ENCODE peak calls at places on chromosomes 7 and 10, in eight cellular contexts. R is left ventricle myocardium inferior, B is MM.1S, D is heart right ventricle, S is Panc1, O is HCT116, V is IMR-90, I is cardiac muscle cell. H is an unnamed sample.

GRCh38 chr10:99497343-99498025 is 35.3 kb upstream of the NKX2-3 start:
- DNase-seq in R (no peak), B (no peak), D (no peak), S (no peak), O (no peak), V (no peak), I (peak; percentile 47), H (no peak)

GRCh38 chr10:59387951-59388431 is 25.6 kb upstream of the FAM13C start:
- DNase-seq in R (no peak), B (no peak), D (no peak), S (no peak), O (no peak), V (peak; percentile 90), I (no peak), H (no peak)

GRCh38 chr7:148540041-148540738 is 50.4 kb upstream of the C7orf33 start:
- DNase-seq in R (peak; percentile 65), B (no peak), D (peak; percentile 54), S (peak; percentile 20), O (peak; percentile 4), V (peak; percentile 59), I (no peak), H (no peak)

GRCh38 chr7:45384499-45384898 is 189.7 kb upstream of the ADCY1 start:
- DNase-seq in R (no peak), B (no peak), D (no peak), S (no peak), O (no peak), V (peak; percentile 14), I (no peak), H (no peak)

GRCh38 chr10:90847436-90847835 is 10.4 kb downstream of the HTR7 start:
- DNase-seq in R (no peak), B (no peak), D (no peak), S (no peak), O (peak; percentile 71), V (peak; percentile 37), I (no peak), H (no peak)

GRCh38 chr7:117982071-117983055 is 109.1 kb upstream of the CTTNBP2 start:
- DNase-seq in R (no peak), B (no peak), D (no peak), S (no peak), O (no peak), V (no peak), I (no peak), H (no peak)

GRCh38 chr7:87797798-87798403 is 78.3 kb downstream of the SLC25A40 start:
- DNase-seq in R (no peak), B (peak; percentile 63), D (no peak), S (peak; percentile 58), O (peak; percentile 35), V (peak; percentile 47), I (peak; percentile 45), H (no peak)

GRCh38 chr7:51187941-51188340 is 128.7 kb downstream of the COBL start:
- DNase-seq in R (peak; percentile 32), B (no peak), D (peak; percentile 47), S (no peak), O (no peak), V (no peak), I (peak; percentile 72), H (no peak)

GRCh38 chr10:124612611-124613498 is 131.3 kb downstream of the FAM53B start:
- DNase-seq in R (no peak), B (no peak), D (peak; percentile 34), S (no peak), O (peak; percentile 13), V (peak; percentile 15), I (peak; percentile 58), H (no peak)

GRCh38 chr10:100027416-100027815 is 17.7 kb upstream of the DNMBP start:
- DNase-seq in R (no peak), B (no peak), D (no peak), S (no peak), O (no peak), V (no peak), I (no peak), H (no peak)

GRCh38 chr7:78279035-78279434 is 480.5 kb downstream of the PHTF2 start:
- DNase-seq in R (no peak), B (no peak), D (no peak), S (peak; percentile 63), O (no peak), V (peak; percentile 91), I (no peak), H (no peak)

GRCh38 chr10:46285300-46285699 is 1.5 kb upstream of the ANTXRL start:
- DNase-seq in R (no peak), B (no peak), D (no peak), S (no peak), O (no peak), V (no peak), I (no peak), H (no peak)
- H3K27ac ChIP-seq in R (no peak overlapping the region), B (no peak overlapping the region), D (no peak overlapping the region), S (peak overlapping the region; percentile 85), O (no peak overlapping the region), V (no peak overlapping the region), I (no peak overlapping the region), H (no peak overlapping the region)

DNA sequence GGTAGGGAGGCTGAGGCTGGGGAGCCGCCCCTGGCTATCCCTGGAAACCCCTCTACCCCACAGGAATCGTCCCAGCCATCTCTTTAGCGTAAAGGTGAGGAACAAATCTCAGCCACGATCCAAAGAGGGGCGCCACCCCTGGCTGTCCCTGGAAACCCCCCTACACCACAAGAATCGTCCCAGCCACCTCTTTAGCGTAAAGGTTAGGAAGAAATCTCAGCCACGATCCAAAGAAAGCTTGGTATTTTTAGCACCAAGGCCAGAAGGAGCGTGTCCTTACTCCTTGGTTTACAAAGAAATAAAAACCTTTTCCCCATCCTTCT is 757 bp upstream of the TSPAN14 start:
- DNase-seq in R (no peak), B (no peak), D (no peak), S (no peak), O (no peak), V (no peak), I (no peak), H (no peak)
- TF ChIP-seq CTCF in R (no peak), B (no peak), D (no peak), S (no peak), O (no peak), V (no peak), I (no peak), H (no peak)

GRCh38 chr7:76217942-76218566 is 16.4 kb downstream of the SRRM3 start:
- DNase-seq in R (no peak), B (no peak), D (no peak), S (no peak), O (no peak), V (no peak), I (no peak), H (no peak)
- H3K27me3 ChIP-seq in R (peaks cover 86% of the 10 kb centered on the region), B (peaks cover 80% of the 10 kb centered on the region), D (peaks cover 51% of the 10 kb centered on the region), S (no peaks in the 10 kb centered on the region), O (peaks cover 7% of the 10 kb centered on the region), V (peaks cover 38% of the 10 kb centered on the region), I (no peaks in the 10 kb centered on the region), H (peaks cover 20% of the 10 kb centered on the region)

GRCh38 chr7:116588641-116589594 is 64.1 kb downstream of the CAV1 start:
- DNase-seq in R (no peak), B (peak; percentile 86), D (no peak), S (peak; percentile 48), O (peak; percentile 44), V (peak; percentile 81), I (peak; percentile 67), H (no peak)

GRCh38 chr7:116585967-116586366 is 61.1 kb downstream of the CAV1 start:
- DNase-seq in R (no peak), B (no peak), D (no peak), S (no peak), O (no peak), V (no peak), I (no peak), H (no peak)

GRCh38 chr7:116591202-116592040 is 66.6 kb downstream of the CAV1 start:
- DNase-seq in R (no peak), B (peak; percentile 60), D (no peak), S (peak; percentile 45), O (peak; percentile 45), V (peak; percentile 52), I (peak; percentile 30), H (no peak)

GRCh38 chr7:116585392-116585791 is 60.6 kb downstream of the CAV1 start:
- DNase-seq in R (no peak), B (no peak), D (no peak), S (no peak), O (no peak), V (no peak), I (no peak), H (no peak)

GRCh38 chr7:116588225-116588624 is 63.4 kb downstream of the CAV1 start:
- DNase-seq in R (no peak), B (peak; percentile 76), D (no peak), S (no peak), O (no peak), V (peak; percentile 82), I (no peak), H (no peak)
- H3K27ac ChIP-seq in R (peak overlapping the region; percentile 68), B (peak overlapping the region; percentile 21), D (peak overlapping the region; percentile 42), S (peak overlapping the region; percentile 89), O (peak overlapping the region; percentile 44), V (peak overlapping the region; percentile 80), I (no peak overlapping the region), H (no peak overlapping the region)

GRCh38 chr7:128903621-128904361 is 6.7 kb downstream of the KCP start:
- DNase-seq in R (no peak), B (no peak), D (no peak), S (no peak), O (no peak), V (no peak), I (no peak), H (no peak)

GRCh38 chr7:128902761-128903585 is 7.5 kb downstream of the KCP start:
- DNase-seq in R (no peak), B (no peak), D (no peak), S (peak; percentile 52), O (no peak), V (peak; percentile 8), I (no peak), H (no peak)

GRCh38 chr7:128906001-128906765 is 4.3 kb downstream of the KCP start:
- DNase-seq in R (no peak), B (no peak), D (no peak), S (no peak), O (no peak), V (no peak), I (no peak), H (no peak)

GRCh38 chr7:128906766-128907559 is 3.5 kb downstream of the KCP start:
- DNase-seq in R (no peak), B (no peak), D (no peak), S (no peak), O (no peak), V (no peak), I (no peak), H (no peak)

GRCh38 chr7:128904381-128905197 is 5.9 kb downstream of the KCP start:
- DNase-seq in R (no peak), B (peak; percentile 86), D (no peak), S (peak; percentile 48), O (peak; percentile 52), V (peak; percentile 56), I (peak; percentile 73), H (no peak)
- TF ChIP-seq CTCF in R (peak; percentile 67), B (peak; percentile 92), D (peak; percentile 59), S (peak; percentile 82), O (peak; percentile 82), V (peak; percentile 72), I (peak; percentile 62), H (peak; percentile 65)

GRCh38 chr7:158042156-158042880 is 545.3 kb downstream of the PTPRN2 start:
- DNase-seq in R (no peak), B (no peak), D (no peak), S (no peak), O (no peak), V (no peak), I (no peak), H (no peak)
- H3K27me3 ChIP-seq in R (peaks cover 20% of the 10 kb centered on the region), B (peaks cover 29% of the 10 kb centered on the region), D (no peaks in the 10 kb centered on the region), S (peaks cover 5% of the 10 kb centered on the region), O (peaks cover 19% of the 10 kb centered on the region), V (no peaks in the 10 kb centered on the region), I (no peaks in the 10 kb centered on the region), H (no peaks in the 10 kb centered on the region)

GRCh38 chr10:70192325-70192966 is 22.1 kb upstream of the SAR1A start:
- DNase-seq in R (no peak), B (no peak), D (no peak), S (no peak), O (no peak), V (peak; percentile 42), I (no peak), H (no peak)
- H3K27ac ChIP-seq in R (peak overlapping the region; percentile 18), B (no peak overlapping the region), D (no peak overlapping the region), S (no peak overlapping the region), O (no peak overlapping the region), V (peak overlapping the region; percentile 100), I (peak overlapping the region; percentile 9), H (no peak overlapping the region)